ENCODE peak calls at places on chromosomes 11 and 22, in nine cellular contexts. H is DND-41, C is heart right ventricle, A is GM12878, Z is body of pancreas, N is BJ, S is stomach, T is left ventricle myocardium inferior, W is esophagus squamous epithelium. L is an unnamed sample. For H3K27me3, the result is how much of the 10 kb centered on the place peaks cover.

GRCh38 chr11:134942633-134943032 is 530.6 kb upstream of the B3GAT1 start:
- DNase-seq in H (no peak), C (no peak), A (no peak), Z (no peak), N (no peak), S (no peak), T (no peak), W (no peak), L (no peak)

GRCh38 chr11:70517996-70518907 is 119.9 kb downstream of the CTTN start:
- DNase-seq in H (no peak), C (no peak), A (no peak), Z (no peak), N (peak), S (no peak), T (no peak), W (no peak), L (no peak)

GRCh38 chr11:111097191-111097590 is 148.3 kb upstream of the POU2AF2 start:
- DNase-seq in H (no peak), C (peak), A (no peak), Z (peak), N (no peak), S (peak), T (peak), W (no peak), L (no peak)

GRCh38 chr11:108914981-108915380 is 250.1 kb downstream of the DDX10 start:
- DNase-seq in H (no peak), C (no peak), A (no peak), Z (no peak), N (no peak), S (no peak), T (no peak), W (no peak), L (no peak)

GRCh38 chr11:64859542-64860414 is 15.3 kb upstream of the CDC42BPG start:
- DNase-seq in H (peak), C (no peak), A (peak), Z (no peak), N (no peak), S (no peak), T (no peak), W (no peak), L (peak)

GRCh38 chr11:102869354-102869753 is 5.4 kb downstream of the MMP12 start:
- DNase-seq in H (no peak), C (no peak), A (no peak), Z (no peak), N (no peak), S (no peak), T (no peak), W (no peak), L (no peak)

GRCh38 chr11:64852804-64853520 is 8.5 kb upstream of the CDC42BPG start:
- DNase-seq in H (no peak), C (no peak), A (no peak), Z (no peak), N (no peak), S (no peak), T (no peak), W (no peak), L (no peak)

GRCh38 chr11:123653997-123654565 is 343 bp downstream of the SCN3B start:
- DNase-seq in H (no peak), C (peak), A (no peak), Z (peak), N (no peak), S (peak), T (peak), W (no peak), L (peak)

GRCh38 chr11:126871792-126872191 is 128.8 kb downstream of the KIRREL3 start:
- DNase-seq in H (no peak), C (no peak), A (no peak), Z (no peak), N (no peak), S (no peak), T (no peak), W (no peak), L (no peak)

GRCh38 chr11:130247289-130247688 is 67.4 kb downstream of the ZBTB44 start:
- DNase-seq in H (no peak), C (no peak), A (no peak), Z (no peak), N (no peak), S (no peak), T (no peak), W (no peak), L (no peak)

GRCh38 chr22:26711205-26711958 is 54.0 kb downstream of the MIAT start:
- DNase-seq in H (no peak), C (no peak), A (peak), Z (no peak), N (no peak), S (peak), T (no peak), W (no peak), L (peak)

GRCh38 chr22:45318168-45318557 is 8.4 kb downstream of the FAM118A start:
- DNase-seq in H (peak), C (peak), A (peak), Z (peak), N (peak), S (peak), T (peak), W (no peak), L (peak)

GRCh38 chr11:15933896-15934625 is 422.3 kb downstream of the SOX6 start:
- DNase-seq in H (no peak), C (no peak), A (no peak), Z (no peak), N (no peak), S (no peak), T (no peak), W (no peak), L (no peak)

GRCh38 chr22:30043181-30043580 is 37.1 kb upstream of the HORMAD2 start:
- DNase-seq in H (no peak), C (no peak), A (no peak), Z (no peak), N (no peak), S (no peak), T (no peak), W (no peak), L (no peak)

GRCh38 chr11:18804621-18805020 is 13.0 kb upstream of the PTPN5 start:
- DNase-seq in H (no peak), C (no peak), A (no peak), Z (no peak), N (no peak), S (no peak), T (no peak), W (no peak), L (no peak)

GRCh38 chr11:115342142-115342541 is 162.1 kb downstream of the CADM1 start:
- DNase-seq in H (no peak), C (no peak), A (no peak), Z (no peak), N (no peak), S (no peak), T (no peak), W (no peak), L (no peak)

GRCh38 chr22:47115518-47115890 is 353.1 kb downstream of the TBC1D22A start:
- DNase-seq in H (no peak), C (no peak), A (no peak), Z (no peak), N (no peak), S (no peak), T (no peak), W (no peak), L (no peak)

DNA sequence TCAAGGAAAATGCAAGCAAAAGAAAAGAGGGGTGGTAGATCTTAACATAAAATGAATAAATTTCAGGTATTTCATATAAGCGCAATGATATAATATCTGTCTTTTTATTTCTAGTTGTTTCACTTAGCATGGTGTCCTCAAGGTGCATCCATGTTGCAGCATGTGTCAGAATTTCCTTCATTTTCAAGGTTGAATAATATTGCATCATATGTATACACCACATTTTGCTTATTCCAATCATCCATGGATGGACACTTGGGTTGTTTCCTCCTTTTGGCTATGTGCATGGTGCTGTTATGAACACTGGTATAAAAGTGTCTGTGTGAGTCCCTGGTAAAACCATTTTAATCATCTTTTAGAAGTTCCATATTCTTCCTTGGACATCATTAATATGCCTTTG is 7.0 kb upstream of the KDM4F start:
- DNase-seq in H (no peak), C (no peak), A (no peak), Z (no peak), N (no peak), S (no peak), T (no peak), W (no peak), L (no peak)
- H3K27me3 ChIP-seq in H (under half), C (under half), A (under half), Z (under half), N (under half), S (under half), T (half or more), W (under half), L (under half)

DNA sequence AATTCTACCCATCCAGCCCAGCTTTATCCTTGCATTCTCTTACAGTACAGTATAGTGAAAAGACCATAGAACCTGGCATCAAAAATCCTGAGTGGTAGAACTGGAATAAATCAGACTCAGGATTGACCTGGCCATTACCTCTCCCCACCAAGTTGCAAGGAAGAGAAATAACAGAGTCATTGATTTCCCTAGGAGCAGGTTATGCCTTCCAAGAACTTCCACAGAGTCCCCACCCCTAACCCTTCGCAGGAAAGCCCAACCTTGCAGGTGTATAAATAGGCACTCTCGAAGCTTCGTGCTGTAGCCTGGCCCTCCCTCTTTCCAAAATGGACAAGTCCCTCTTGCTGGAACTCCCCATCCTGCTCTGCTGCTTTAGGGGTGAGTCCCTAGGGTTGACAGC is at the start of gene PATE1:
- DNase-seq in H (no peak), C (no peak), A (no peak), Z (no peak), N (no peak), S (no peak), T (no peak), W (no peak), L (no peak)
- H3K4me3 ChIP-seq in H (no peak), C (no peak), A (no peak), Z (no peak), N (no peak), S (no peak), T (no peak), W (no peak), L (no peak)

GRCh38 chr11:133681901-133682300 is 149.6 kb upstream of the OPCML start:
- DNase-seq in H (no peak), C (no peak), A (no peak), Z (no peak), N (no peak), S (no peak), T (no peak), W (no peak), L (no peak)
- TF ChIP-seq CTCF in H (peak), C (peak), A (no peak), Z (no peak), N (no peak), S (no peak), T (peak), W (no peak), L (no peak)

GRCh38 chr22:41658869-41659268 is 29.8 kb downstream of the SNU13 start:
- DNase-seq in H (no peak), C (no peak), A (no peak), Z (no peak), N (no peak), S (no peak), T (no peak), W (no peak), L (no peak)
- H3K27me3 ChIP-seq in H (under half), C (under half), A (under half), Z (under half), N (under half), S (under half), T (under half), W (under half), L (under half)

DNA sequence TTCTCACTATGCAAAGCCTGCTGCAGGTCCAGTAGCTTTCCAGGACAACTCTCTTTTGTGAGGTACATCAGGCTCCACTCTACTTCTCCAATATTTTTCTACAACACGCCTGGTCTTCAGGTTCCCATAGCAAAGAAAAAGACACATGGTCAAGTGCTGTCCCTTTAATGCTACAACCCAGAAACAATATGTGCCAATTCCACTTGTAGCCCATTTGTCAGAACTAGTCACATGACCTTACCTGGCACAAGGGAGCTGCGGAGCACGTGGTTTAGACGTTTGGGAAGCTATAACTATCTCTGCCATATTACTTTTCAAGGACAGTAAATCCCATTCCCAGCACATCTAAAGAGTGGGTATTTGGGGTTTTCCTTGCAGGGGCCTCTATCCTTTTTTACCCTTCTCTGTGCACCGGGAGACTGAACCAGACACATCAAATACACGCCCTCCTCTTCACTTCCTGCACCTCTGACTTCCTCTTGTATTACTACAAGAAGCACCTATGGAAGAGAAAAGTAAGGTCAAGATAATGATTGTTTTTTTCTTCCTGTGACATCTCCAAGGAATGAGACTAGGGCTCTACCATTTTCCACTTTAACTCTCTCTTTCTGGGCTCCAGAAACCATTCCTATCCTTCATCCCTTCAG is 237.6 kb downstream of the ETS1 start:
- DNase-seq in H (no peak), C (no peak), A (no peak), Z (no peak), N (no peak), S (no peak), T (no peak), W (no peak), L (no peak)
- H3K4me3 ChIP-seq in H (no peak), C (no peak), A (no peak), Z (no peak), N (no peak), S (no peak), T (no peak), W (no peak), L (no peak)

DNA sequence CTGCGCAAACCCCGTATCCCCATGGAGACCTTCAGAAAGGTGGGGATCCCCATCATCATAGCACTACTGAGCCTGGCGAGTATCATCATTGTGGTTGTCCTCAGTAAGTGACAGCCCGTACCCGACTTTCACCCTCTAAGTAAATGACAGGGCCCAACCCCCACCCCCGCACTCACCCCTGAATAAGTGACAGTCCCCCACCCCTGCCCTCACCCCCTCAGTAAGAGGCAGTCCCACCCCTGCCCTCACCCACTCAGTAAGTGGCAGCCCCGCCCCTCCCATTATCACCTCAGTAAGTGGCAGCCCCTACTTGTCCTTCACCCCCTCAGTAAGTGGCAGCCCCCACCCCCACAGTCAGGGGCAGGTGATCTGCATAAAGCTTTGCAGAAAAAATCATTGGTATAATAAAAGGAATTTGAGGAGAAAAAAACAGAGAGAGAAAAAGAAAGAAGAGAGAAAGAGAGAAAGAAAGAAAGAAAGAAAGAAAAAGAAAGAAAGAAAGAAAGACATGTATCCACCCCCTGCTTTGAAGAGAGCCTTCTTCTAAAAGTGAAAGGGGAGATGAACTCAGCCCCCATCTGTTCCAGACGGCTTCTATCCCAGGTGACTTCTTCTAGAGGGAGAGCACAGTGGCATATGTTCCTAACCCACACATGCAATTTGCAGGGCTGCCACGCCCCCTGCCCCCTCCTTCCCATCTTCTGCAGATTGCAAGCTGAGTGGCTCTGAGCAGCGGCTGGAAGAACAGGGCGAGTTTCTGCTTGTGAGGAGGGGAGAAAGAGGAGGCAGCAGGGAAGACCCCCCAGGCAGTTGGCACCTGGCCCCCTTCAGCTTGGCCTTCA is 12.5 kb upstream of the SMIM35 start:
- DNase-seq in H (peak), C (no peak), A (no peak), Z (no peak), N (no peak), S (no peak), T (no peak), W (no peak), L (no peak)
- TF ChIP-seq CTCF in H (no peak), C (no peak), A (no peak), Z (no peak), N (no peak), S (no peak), T (no peak), W (no peak), L (no peak)

DNA sequence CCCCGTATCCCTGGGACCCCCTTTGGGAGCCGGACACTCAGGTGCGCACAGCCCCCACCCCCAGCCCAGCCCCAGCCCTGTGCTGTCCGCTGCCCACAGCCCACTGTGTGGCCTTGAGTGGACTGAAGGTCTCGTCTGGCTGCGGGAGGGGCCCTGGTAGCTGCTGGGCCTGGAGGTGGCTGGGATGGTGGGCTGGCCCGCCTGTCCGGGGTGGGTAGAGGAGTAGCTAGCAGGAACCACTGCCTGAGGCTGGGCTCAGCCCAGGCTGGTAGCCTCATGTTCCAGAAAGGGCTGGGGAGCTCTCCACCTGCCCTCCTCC is 4.6 kb upstream of the MUC6 start:
- DNase-seq in H (no peak), C (peak), A (no peak), Z (no peak), N (no peak), S (no peak), T (no peak), W (no peak), L (no peak)
- H3K27me3 ChIP-seq in H (under half), C (under half), A (under half), Z (under half), N (under half), S (half or more), T (half or more), W (under half), L (under half)

GRCh38 chr11:22666700-22667439 is 459 bp downstream of the GAS2 start:
- DNase-seq in H (no peak), C (peak), A (no peak), Z (peak), N (no peak), S (peak), T (peak), W (no peak), L (peak)
- H3K4me3 ChIP-seq in H (peak), C (peak), A (peak), Z (peak), N (no peak), S (peak), T (peak), W (peak), L (no peak)